ENCODE peak calls at places on chromosomes 11 and 22, in seven cellular contexts. One of them, this sample, is unnamed.

GRCh38 chr11:13026722-13027121 is 17.6 kb downstream of the RASSF10 start:
- DNase-seq in hepatocyte: no peak
- DNase-seq in GM23338: no peak
- DNase-seq in HCT116: no peak
- DNase-seq in OCI-LY7: no peak
- DNase-seq in neural progenitor cell: peak
- DNase-seq in SK-N-SH: no peak
- DNase-seq in this sample: no peak

GRCh38 chr11:9745411-9746211 is 81.7 kb downstream of the SWAP70 start:
- DNase-seq in hepatocyte: no peak
- DNase-seq in GM23338: no peak
- DNase-seq in HCT116: no peak
- DNase-seq in OCI-LY7: peak
- DNase-seq in neural progenitor cell: no peak
- DNase-seq in SK-N-SH: no peak
- DNase-seq in this sample: no peak

GRCh38 chr11:60118333-60118732 is 29.9 kb downstream of the MS4A2 start:
- DNase-seq in hepatocyte: no peak
- DNase-seq in GM23338: peak
- DNase-seq in HCT116: no peak
- DNase-seq in OCI-LY7: peak
- DNase-seq in neural progenitor cell: no peak
- DNase-seq in SK-N-SH: no peak
- DNase-seq in this sample: no peak

GRCh38 chr11:72721689-72722049 is 30.5 kb downstream of the ARAP1 start:
- DNase-seq in hepatocyte: peak
- DNase-seq in GM23338: no peak
- DNase-seq in HCT116: no peak
- DNase-seq in OCI-LY7: peak
- DNase-seq in neural progenitor cell: no peak
- DNase-seq in SK-N-SH: no peak
- DNase-seq in this sample: peak

GRCh38 chr11:45180888-45181594 is 34.6 kb downstream of the PRDM11 start:
- DNase-seq in hepatocyte: no peak
- DNase-seq in GM23338: peak
- DNase-seq in HCT116: peak
- DNase-seq in OCI-LY7: no peak
- DNase-seq in neural progenitor cell: peak
- DNase-seq in SK-N-SH: peak
- DNase-seq in this sample: no peak

GRCh38 chr11:45092901-45093760 is 53.3 kb upstream of the PRDM11 start:
- DNase-seq in hepatocyte: no peak
- DNase-seq in GM23338: no peak
- DNase-seq in HCT116: no peak
- DNase-seq in OCI-LY7: no peak
- DNase-seq in neural progenitor cell: no peak
- DNase-seq in SK-N-SH: no peak
- DNase-seq in this sample: no peak

GRCh38 chr22:40345801-40346177 is 511 bp upstream of the ADSL start:
- DNase-seq in hepatocyte: peak
- DNase-seq in GM23338: no peak
- DNase-seq in HCT116: no peak
- DNase-seq in OCI-LY7: peak
- DNase-seq in neural progenitor cell: peak
- DNase-seq in SK-N-SH: peak
- DNase-seq in this sample: peak

GRCh38 chr22:23938328-23939016 is 22.5 kb downstream of the GSTT2B start:
- DNase-seq in hepatocyte: no peak
- DNase-seq in GM23338: no peak
- DNase-seq in HCT116: no peak
- DNase-seq in OCI-LY7: no peak
- DNase-seq in neural progenitor cell: peak
- DNase-seq in SK-N-SH: no peak
- DNase-seq in this sample: no peak

GRCh38 chr22:26800858-26801257 is 143.5 kb downstream of the MIAT start:
- DNase-seq in hepatocyte: peak
- DNase-seq in GM23338: peak
- DNase-seq in HCT116: no peak
- DNase-seq in OCI-LY7: no peak
- DNase-seq in neural progenitor cell: peak
- DNase-seq in SK-N-SH: peak
- DNase-seq in this sample: no peak

DNA sequence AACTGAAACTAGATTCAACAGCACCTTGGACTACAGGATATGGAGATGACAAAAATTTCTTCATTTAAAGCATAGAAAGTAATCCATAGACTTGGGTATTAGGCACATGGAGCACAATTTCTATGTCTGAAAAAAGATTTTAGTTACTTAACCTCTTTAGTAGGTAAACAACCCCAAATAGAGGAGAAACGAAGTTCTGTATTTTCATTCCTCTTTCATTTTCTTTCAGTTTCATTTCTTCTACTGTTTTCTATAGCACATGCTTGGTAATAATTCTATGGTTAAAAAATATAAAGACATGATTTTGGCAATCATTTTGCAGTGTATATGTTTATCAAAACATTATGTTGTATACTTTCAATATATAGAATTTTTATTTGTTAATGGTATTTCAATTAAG is 99.5 kb downstream of the CASP12 start:
- DNase-seq in hepatocyte: no peak
- DNase-seq in GM23338: no peak
- DNase-seq in HCT116: no peak
- DNase-seq in OCI-LY7: no peak
- DNase-seq in neural progenitor cell: no peak
- DNase-seq in SK-N-SH: no peak
- DNase-seq in this sample: peak
- TF ChIP-seq EZH2phosphoT487 in hepatocyte: no peak
- TF ChIP-seq EZH2phosphoT487 in GM23338: no peak
- TF ChIP-seq EZH2phosphoT487 in HCT116: no peak
- TF ChIP-seq EZH2phosphoT487 in OCI-LY7: no peak
- TF ChIP-seq EZH2phosphoT487 in neural progenitor cell: no peak
- TF ChIP-seq EZH2phosphoT487 in SK-N-SH: no peak
- TF ChIP-seq EZH2phosphoT487 in this sample: no peak

GRCh38 chr11:31817054-31817620 is 6.0 kb upstream of the PAX6 start:
- DNase-seq in hepatocyte: no peak
- DNase-seq in GM23338: peak
- DNase-seq in HCT116: no peak
- DNase-seq in OCI-LY7: no peak
- DNase-seq in neural progenitor cell: peak
- DNase-seq in SK-N-SH: peak
- DNase-seq in this sample: no peak
- TF ChIP-seq EZH2phosphoT487 in hepatocyte: peak
- TF ChIP-seq EZH2phosphoT487 in GM23338: peak
- TF ChIP-seq EZH2phosphoT487 in HCT116: no peak
- TF ChIP-seq EZH2phosphoT487 in OCI-LY7: no peak
- TF ChIP-seq EZH2phosphoT487 in neural progenitor cell: peak
- TF ChIP-seq EZH2phosphoT487 in SK-N-SH: peak
- TF ChIP-seq EZH2phosphoT487 in this sample: no peak

DNA sequence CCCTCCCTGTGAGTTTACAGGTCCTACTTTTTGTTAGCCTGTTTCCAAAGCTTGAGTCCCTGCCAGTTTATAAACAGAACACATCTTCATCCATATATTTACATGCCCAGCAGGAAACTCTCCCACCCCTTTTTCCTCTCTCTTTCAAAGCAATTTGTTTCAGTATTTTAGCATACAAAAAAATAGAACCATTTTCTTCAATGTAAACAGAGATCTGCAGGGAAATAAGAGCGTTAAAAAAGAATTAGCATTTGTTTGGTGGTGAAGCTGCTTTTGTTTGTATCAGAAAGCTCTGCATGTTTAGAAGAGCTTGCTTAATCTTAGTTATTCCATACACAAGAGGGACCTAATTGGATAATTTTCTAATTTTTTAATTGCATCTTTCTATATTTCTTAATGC is 243.7 kb downstream of the NELL1 start:
- DNase-seq in hepatocyte: no peak
- DNase-seq in GM23338: peak
- DNase-seq in HCT116: no peak
- DNase-seq in OCI-LY7: no peak
- DNase-seq in neural progenitor cell: no peak
- DNase-seq in SK-N-SH: no peak
- DNase-seq in this sample: no peak
- TF ChIP-seq EZH2phosphoT487 in hepatocyte: no peak
- TF ChIP-seq EZH2phosphoT487 in GM23338: no peak
- TF ChIP-seq EZH2phosphoT487 in HCT116: no peak
- TF ChIP-seq EZH2phosphoT487 in OCI-LY7: no peak
- TF ChIP-seq EZH2phosphoT487 in neural progenitor cell: no peak
- TF ChIP-seq EZH2phosphoT487 in SK-N-SH: no peak
- TF ChIP-seq EZH2phosphoT487 in this sample: no peak

GRCh38 chr11:116558504-116559252 is 214.1 kb downstream of the BUD13 start:
- DNase-seq in hepatocyte: no peak
- DNase-seq in GM23338: no peak
- DNase-seq in HCT116: no peak
- DNase-seq in OCI-LY7: no peak
- DNase-seq in neural progenitor cell: no peak
- DNase-seq in SK-N-SH: no peak
- DNase-seq in this sample: no peak
- TF ChIP-seq EZH2phosphoT487 in hepatocyte: no peak
- TF ChIP-seq EZH2phosphoT487 in GM23338: no peak
- TF ChIP-seq EZH2phosphoT487 in HCT116: no peak
- TF ChIP-seq EZH2phosphoT487 in OCI-LY7: no peak
- TF ChIP-seq EZH2phosphoT487 in neural progenitor cell: no peak
- TF ChIP-seq EZH2phosphoT487 in SK-N-SH: no peak
- TF ChIP-seq EZH2phosphoT487 in this sample: no peak

GRCh38 chr11:65911682-65912568 is 6.9 kb downstream of the C11orf68 start:
- DNase-seq in hepatocyte: peak
- DNase-seq in GM23338: peak
- DNase-seq in HCT116: peak
- DNase-seq in OCI-LY7: no peak
- DNase-seq in neural progenitor cell: peak
- DNase-seq in SK-N-SH: peak
- DNase-seq in this sample: no peak
- TF ChIP-seq EZH2phosphoT487 in hepatocyte: no peak
- TF ChIP-seq EZH2phosphoT487 in GM23338: no peak
- TF ChIP-seq EZH2phosphoT487 in HCT116: no peak
- TF ChIP-seq EZH2phosphoT487 in OCI-LY7: no peak
- TF ChIP-seq EZH2phosphoT487 in neural progenitor cell: no peak
- TF ChIP-seq EZH2phosphoT487 in SK-N-SH: no peak
- TF ChIP-seq EZH2phosphoT487 in this sample: no peak

GRCh38 chr11:29446132-29446531 is 570.7 kb downstream of the KCNA4 start:
- DNase-seq in hepatocyte: no peak
- DNase-seq in GM23338: no peak
- DNase-seq in HCT116: no peak
- DNase-seq in OCI-LY7: no peak
- DNase-seq in neural progenitor cell: no peak
- DNase-seq in SK-N-SH: no peak
- DNase-seq in this sample: no peak
- TF ChIP-seq EZH2phosphoT487 in hepatocyte: no peak
- TF ChIP-seq EZH2phosphoT487 in GM23338: no peak
- TF ChIP-seq EZH2phosphoT487 in HCT116: no peak
- TF ChIP-seq EZH2phosphoT487 in OCI-LY7: no peak
- TF ChIP-seq EZH2phosphoT487 in neural progenitor cell: no peak
- TF ChIP-seq EZH2phosphoT487 in SK-N-SH: no peak
- TF ChIP-seq EZH2phosphoT487 in this sample: no peak

GRCh38 chr11:131192628-131193027 is 177.8 kb upstream of the NTM start:
- DNase-seq in hepatocyte: no peak
- DNase-seq in GM23338: no peak
- DNase-seq in HCT116: no peak
- DNase-seq in OCI-LY7: no peak
- DNase-seq in neural progenitor cell: no peak
- DNase-seq in SK-N-SH: no peak
- DNase-seq in this sample: no peak

GRCh38 chr11:131190446-131190845 is 180.0 kb upstream of the NTM start:
- DNase-seq in hepatocyte: no peak
- DNase-seq in GM23338: no peak
- DNase-seq in HCT116: no peak
- DNase-seq in OCI-LY7: no peak
- DNase-seq in neural progenitor cell: no peak
- DNase-seq in SK-N-SH: no peak
- DNase-seq in this sample: no peak

GRCh38 chr11:131185915-131186314 is 184.5 kb upstream of the NTM start:
- DNase-seq in hepatocyte: no peak
- DNase-seq in GM23338: no peak
- DNase-seq in HCT116: no peak
- DNase-seq in OCI-LY7: no peak
- DNase-seq in neural progenitor cell: peak
- DNase-seq in SK-N-SH: no peak
- DNase-seq in this sample: no peak

GRCh38 chr11:131186629-131187075 is 183.8 kb upstream of the NTM start:
- DNase-seq in hepatocyte: no peak
- DNase-seq in GM23338: peak
- DNase-seq in HCT116: no peak
- DNase-seq in OCI-LY7: no peak
- DNase-seq in neural progenitor cell: peak
- DNase-seq in SK-N-SH: no peak
- DNase-seq in this sample: peak
- TF ChIP-seq EZH2phosphoT487 in hepatocyte: no peak
- TF ChIP-seq EZH2phosphoT487 in GM23338: no peak
- TF ChIP-seq EZH2phosphoT487 in HCT116: no peak
- TF ChIP-seq EZH2phosphoT487 in OCI-LY7: no peak
- TF ChIP-seq EZH2phosphoT487 in neural progenitor cell: no peak
- TF ChIP-seq EZH2phosphoT487 in SK-N-SH: no peak
- TF ChIP-seq EZH2phosphoT487 in this sample: no peak

DNA sequence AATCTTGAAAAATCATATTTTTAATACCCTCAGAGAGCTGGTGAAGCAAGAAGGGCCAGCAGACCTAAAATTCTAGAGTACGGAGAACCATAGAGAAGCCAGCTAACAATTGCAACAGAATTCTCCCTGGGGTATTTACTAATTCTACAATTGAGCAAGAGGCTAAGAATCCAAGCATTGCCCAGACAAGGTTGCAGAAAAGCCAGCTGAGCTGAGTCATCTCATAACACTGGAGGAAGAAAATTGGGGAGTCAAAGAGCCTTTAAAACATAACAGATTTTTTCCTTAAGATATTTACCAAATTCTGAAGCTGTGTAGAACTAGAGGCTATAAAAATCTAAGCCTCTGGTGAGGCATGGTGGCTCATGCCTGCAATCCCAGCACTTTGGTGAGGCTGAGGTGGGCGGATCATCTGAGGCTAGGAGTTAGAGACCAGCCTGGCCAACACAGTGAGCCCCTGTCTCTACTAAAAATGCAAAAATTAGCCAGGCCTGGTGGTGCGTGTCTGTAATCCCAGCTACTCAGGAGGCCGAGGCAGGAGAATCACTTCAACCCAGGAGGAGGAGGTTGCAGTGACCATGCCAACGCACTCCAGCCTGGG is 13.6 kb upstream of the TMEM216 start:
- DNase-seq in hepatocyte: peak
- DNase-seq in GM23338: no peak
- DNase-seq in HCT116: no peak
- DNase-seq in OCI-LY7: no peak
- DNase-seq in neural progenitor cell: no peak
- DNase-seq in SK-N-SH: no peak
- DNase-seq in this sample: no peak
- TF ChIP-seq EZH2phosphoT487 in hepatocyte: no peak
- TF ChIP-seq EZH2phosphoT487 in GM23338: no peak
- TF ChIP-seq EZH2phosphoT487 in HCT116: no peak
- TF ChIP-seq EZH2phosphoT487 in OCI-LY7: no peak
- TF ChIP-seq EZH2phosphoT487 in neural progenitor cell: no peak
- TF ChIP-seq EZH2phosphoT487 in SK-N-SH: no peak
- TF ChIP-seq EZH2phosphoT487 in this sample: no peak

GRCh38 chr11:70398834-70399680 is 728 bp downstream of the CTTN start:
- DNase-seq in hepatocyte: peak
- DNase-seq in GM23338: no peak
- DNase-seq in HCT116: no peak
- DNase-seq in OCI-LY7: peak
- DNase-seq in neural progenitor cell: no peak
- DNase-seq in SK-N-SH: peak
- DNase-seq in this sample: no peak
- TF ChIP-seq EZH2phosphoT487 in hepatocyte: no peak
- TF ChIP-seq EZH2phosphoT487 in GM23338: no peak
- TF ChIP-seq EZH2phosphoT487 in HCT116: no peak
- TF ChIP-seq EZH2phosphoT487 in OCI-LY7: no peak
- TF ChIP-seq EZH2phosphoT487 in neural progenitor cell: no peak
- TF ChIP-seq EZH2phosphoT487 in SK-N-SH: no peak
- TF ChIP-seq EZH2phosphoT487 in this sample: no peak